ENCODE peak calls at places on chromosomes 6 and 20, in ten cellular contexts. R is GM12878, B is hepatocyte, F is IMR-90, Z is ovary, K is colonic mucosa, V is tibial artery, O is cardiac muscle cell, Y is AG04450, J is lower lobe of right lung. D is an unnamed sample. For H3K27me3, the result is how much of the 10 kb centered on the place peaks cover.

GRCh38 chr6:28215425-28215824 is 9.7 kb upstream of the ZSCAN9 start:
- DNase-seq in R (no peak), B (no peak), F (peak), Z (no peak), K (peak), V (no peak), O (peak), Y (no peak), J (no peak), D (no peak)

GRCh38 chr6:137161975-137162374 is 11.5 kb downstream of the IL22RA2 start:
- DNase-seq in R (no peak), B (no peak), F (no peak), Z (no peak), K (no peak), V (no peak), O (peak), Y (no peak), J (no peak), D (no peak)

GRCh38 chr6:148169701-148170100 is 172.9 kb upstream of the SASH1 start:
- DNase-seq in R (no peak), B (no peak), F (no peak), Z (no peak), K (no peak), V (no peak), O (no peak), Y (no peak), J (no peak), D (no peak)

GRCh38 chr6:81999270-81999669 is 246.8 kb upstream of the TENT5A start:
- DNase-seq in R (no peak), B (no peak), F (no peak), Z (no peak), K (no peak), V (no peak), O (no peak), Y (no peak), J (no peak), D (no peak)

GRCh38 chr6:320351-321157 is 28.3 kb downstream of the DUSP22 start:
- DNase-seq in R (no peak), B (no peak), F (no peak), Z (no peak), K (no peak), V (no peak), O (no peak), Y (no peak), J (no peak), D (peak)

GRCh38 chr6:127206531-127207065 is 60.1 kb upstream of the RNF146 start:
- DNase-seq in R (no peak), B (no peak), F (peak), Z (no peak), K (no peak), V (no peak), O (no peak), Y (no peak), J (no peak), D (no peak)

GRCh38 chr6:164034602-164035140 is 620.2 kb downstream of the QKI start:
- DNase-seq in R (no peak), B (no peak), F (no peak), Z (no peak), K (no peak), V (no peak), O (no peak), Y (no peak), J (no peak), D (no peak)

GRCh38 chr6:16519265-16520242 is 241.7 kb downstream of the ATXN1 start:
- DNase-seq in R (no peak), B (no peak), F (no peak), Z (no peak), K (no peak), V (no peak), O (peak), Y (no peak), J (no peak), D (no peak)

GRCh38 chr20:10671221-10671849 is 2.5 kb downstream of the JAG1 start:
- DNase-seq in R (peak), B (peak), F (peak), Z (peak), K (peak), V (peak), O (peak), Y (peak), J (peak), D (peak)

GRCh38 chr6:43274916-43275597 is 23.0 kb upstream of the SLC22A7 start:
- DNase-seq in R (no peak), B (peak), F (no peak), Z (peak), K (peak), V (no peak), O (no peak), Y (no peak), J (no peak), D (no peak)

GRCh38 chr6:13953061-13953705 is 28.4 kb downstream of the RNF182 start:
- DNase-seq in R (no peak), B (no peak), F (peak), Z (no peak), K (no peak), V (no peak), O (no peak), Y (peak), J (no peak), D (no peak)

GRCh38 chr20:37406010-37406998 is 60.4 kb downstream of the SRC start:
- DNase-seq in R (no peak), B (peak), F (peak), Z (peak), K (no peak), V (no peak), O (peak), Y (no peak), J (no peak), D (no peak)
- H3K27ac ChIP-seq in R (no peak), B (no peak), F (no peak), Z (no peak), K (no peak), V (no peak), O (no peak), Y (no peak), J (no peak), D (no peak)

GRCh38 chr6:122717350-122717749 is 62.2 kb upstream of the FABP7 start:
- DNase-seq in R (no peak), B (no peak), F (peak), Z (no peak), K (no peak), V (no peak), O (no peak), Y (no peak), J (no peak), D (no peak)
- H3K4me3 ChIP-seq in R (no peak), B (no peak), F (no peak), Z (no peak), K (no peak), V (no peak), O (no peak), Y (no peak), J (no peak), D (no peak)

GRCh38 chr20:9515211-9515580 is 806 bp downstream of the LAMP5 start:
- DNase-seq in R (no peak), B (no peak), F (no peak), Z (no peak), K (no peak), V (no peak), O (no peak), Y (no peak), J (no peak), D (no peak)
- H3K27me3 ChIP-seq in R (under half), B (half or more), F (half or more), Z (under half), K (half or more), V (under half), O (half or more), Y (half or more), J (half or more), D (under half)

DNA sequence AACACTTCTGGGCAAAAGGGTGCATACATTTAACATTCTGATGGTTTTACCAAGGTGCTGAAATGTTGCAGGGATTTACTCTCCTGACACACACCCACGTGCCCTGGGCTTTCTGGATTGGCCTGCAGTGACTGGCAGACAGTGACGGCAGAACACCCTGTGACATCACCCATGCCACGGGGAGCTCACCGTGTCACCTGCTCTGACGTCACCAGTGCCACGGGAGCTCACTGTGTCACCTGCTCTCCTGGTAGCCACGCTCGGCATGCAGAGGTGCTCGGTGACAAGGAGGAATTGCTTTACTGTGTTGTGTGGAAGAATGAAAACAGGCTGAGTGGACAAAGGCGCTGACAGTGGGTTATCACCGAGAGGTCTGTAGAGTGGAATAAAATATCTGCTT is 99.3 kb downstream of the RAMACL start:
- DNase-seq in R (no peak), B (no peak), F (no peak), Z (no peak), K (no peak), V (no peak), O (no peak), Y (no peak), J (no peak), D (no peak)
- H3K27ac ChIP-seq in R (no peak), B (no peak), F (no peak), Z (no peak), K (no peak), V (no peak), O (no peak), Y (no peak), J (peak), D (no peak)

DNA sequence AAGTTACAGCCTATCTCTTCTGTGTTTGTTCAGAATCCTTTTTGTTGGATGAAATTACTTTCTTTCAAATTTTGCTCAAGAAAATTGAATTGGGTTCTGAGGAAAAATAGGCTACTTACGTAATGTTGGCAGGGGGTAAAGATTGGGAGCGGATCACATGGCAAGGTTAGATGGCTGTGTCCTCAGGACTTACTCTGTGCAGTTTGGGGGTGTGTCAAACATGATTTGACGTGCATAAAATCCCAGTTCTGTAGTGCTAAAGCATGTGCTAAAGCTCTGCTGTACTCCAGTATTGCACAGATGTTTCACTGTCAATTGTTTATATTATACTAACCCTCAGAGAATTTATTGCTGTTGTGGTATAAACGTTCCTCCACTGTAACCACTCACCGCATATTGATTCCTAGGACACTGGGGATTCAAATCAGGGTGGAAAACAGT is 2.6 kb downstream of the NT5E start:
- DNase-seq in R (no peak), B (no peak), F (peak), Z (no peak), K (no peak), V (no peak), O (peak), Y (peak), J (no peak), D (no peak)
- H3K4me3 ChIP-seq in R (peak), B (no peak), F (peak), Z (no peak), K (no peak), V (peak), O (no peak), Y (peak), J (no peak), D (no peak)

DNA sequence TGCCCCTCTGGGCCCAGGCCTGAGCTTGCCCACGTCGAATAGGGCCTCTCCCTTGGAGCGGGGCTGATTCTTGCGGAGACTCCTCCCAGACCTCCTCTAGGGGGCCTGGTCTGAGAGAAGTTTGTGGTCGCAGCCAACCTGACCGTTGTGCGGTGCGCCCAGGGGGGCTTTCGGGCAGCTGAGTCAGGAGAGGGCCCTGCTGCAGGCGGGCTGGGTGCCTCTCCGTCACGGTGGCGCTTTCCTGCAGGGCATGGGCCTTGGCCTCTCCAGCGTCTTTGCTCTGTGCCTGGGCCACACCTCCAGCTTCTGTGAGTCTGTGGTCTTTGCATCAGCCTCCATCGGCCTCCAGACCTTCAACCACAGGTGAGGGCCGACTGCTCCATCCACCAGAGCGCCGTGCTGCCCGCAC is 12.9 kb downstream of the SLC17A9 start:
- DNase-seq in R (no peak), B (no peak), F (no peak), Z (no peak), K (no peak), V (no peak), O (no peak), Y (no peak), J (no peak), D (no peak)
- H3K27me3 ChIP-seq in R (under half), B (under half), F (under half), Z (under half), K (under half), V (under half), O (under half), Y (under half), J (under half), D (under half)

DNA sequence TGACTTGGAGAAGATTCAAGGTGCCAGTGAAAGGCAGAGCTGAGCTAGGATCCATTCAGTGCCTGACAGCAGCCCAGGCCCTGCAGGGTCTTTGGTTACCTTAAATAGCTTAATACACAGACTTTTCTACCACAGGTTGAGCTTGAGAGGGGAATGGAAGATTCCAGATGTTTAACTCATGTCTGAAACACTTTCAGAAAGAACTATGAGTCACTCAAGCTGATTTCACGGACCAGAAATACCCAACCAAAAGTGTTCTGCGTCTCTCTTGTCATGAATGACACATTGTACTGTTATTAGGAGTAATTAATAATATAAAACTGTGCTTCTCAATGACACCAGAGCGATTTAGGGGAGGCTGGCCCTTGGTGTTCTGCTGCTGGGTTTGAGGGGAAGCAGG is 6.4 kb upstream of the PMEPA1 start:
- DNase-seq in R (no peak), B (no peak), F (peak), Z (no peak), K (no peak), V (no peak), O (peak), Y (no peak), J (no peak), D (no peak)
- H3K27ac ChIP-seq in R (no peak), B (no peak), F (no peak), Z (no peak), K (no peak), V (peak), O (no peak), Y (no peak), J (no peak), D (peak)

GRCh38 chr6:150369408-150369807 is 596 bp downstream of the IYD start:
- DNase-seq in R (no peak), B (no peak), F (no peak), Z (no peak), K (no peak), V (no peak), O (no peak), Y (no peak), J (no peak), D (no peak)

GRCh38 chr6:150370112-150370511 is 1.3 kb downstream of the IYD start:
- DNase-seq in R (no peak), B (no peak), F (no peak), Z (no peak), K (no peak), V (no peak), O (no peak), Y (no peak), J (no peak), D (no peak)

GRCh38 chr6:150372051-150372450 is 3.2 kb downstream of the IYD start:
- DNase-seq in R (no peak), B (no peak), F (no peak), Z (no peak), K (no peak), V (no peak), O (no peak), Y (no peak), J (no peak), D (no peak)

GRCh38 chr6:150371356-150371755 is 2.5 kb downstream of the IYD start:
- DNase-seq in R (no peak), B (no peak), F (no peak), Z (no peak), K (no peak), V (no peak), O (no peak), Y (no peak), J (no peak), D (no peak)

DNA sequence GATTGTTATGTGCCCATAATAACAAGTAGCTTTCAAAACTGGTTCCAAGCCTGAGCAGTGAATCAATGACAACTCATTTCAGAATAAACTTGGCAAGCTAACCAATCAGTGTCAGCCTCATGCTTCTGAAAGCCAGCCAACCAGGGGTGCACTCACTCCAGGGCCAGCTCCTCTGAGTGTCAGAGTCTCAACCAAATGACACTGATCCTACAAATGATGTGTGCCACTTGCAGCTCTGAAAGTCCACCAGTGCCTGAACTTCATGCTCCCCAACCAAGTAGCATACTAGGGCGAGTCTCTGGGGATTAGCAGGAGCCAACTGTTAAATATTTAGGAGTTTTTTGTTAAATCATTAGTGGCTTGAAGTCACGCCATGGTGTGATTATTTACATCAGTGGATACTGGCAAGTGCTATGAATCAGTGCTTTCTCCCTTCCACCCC is 4.5 kb downstream of the IYD start:
- DNase-seq in R (no peak), B (no peak), F (no peak), Z (no peak), K (no peak), V (peak), O (peak), Y (no peak), J (no peak), D (no peak)
- H3K4me3 ChIP-seq in R (no peak), B (no peak), F (no peak), Z (no peak), K (no peak), V (no peak), O (no peak), Y (no peak), J (no peak), D (no peak)

DNA sequence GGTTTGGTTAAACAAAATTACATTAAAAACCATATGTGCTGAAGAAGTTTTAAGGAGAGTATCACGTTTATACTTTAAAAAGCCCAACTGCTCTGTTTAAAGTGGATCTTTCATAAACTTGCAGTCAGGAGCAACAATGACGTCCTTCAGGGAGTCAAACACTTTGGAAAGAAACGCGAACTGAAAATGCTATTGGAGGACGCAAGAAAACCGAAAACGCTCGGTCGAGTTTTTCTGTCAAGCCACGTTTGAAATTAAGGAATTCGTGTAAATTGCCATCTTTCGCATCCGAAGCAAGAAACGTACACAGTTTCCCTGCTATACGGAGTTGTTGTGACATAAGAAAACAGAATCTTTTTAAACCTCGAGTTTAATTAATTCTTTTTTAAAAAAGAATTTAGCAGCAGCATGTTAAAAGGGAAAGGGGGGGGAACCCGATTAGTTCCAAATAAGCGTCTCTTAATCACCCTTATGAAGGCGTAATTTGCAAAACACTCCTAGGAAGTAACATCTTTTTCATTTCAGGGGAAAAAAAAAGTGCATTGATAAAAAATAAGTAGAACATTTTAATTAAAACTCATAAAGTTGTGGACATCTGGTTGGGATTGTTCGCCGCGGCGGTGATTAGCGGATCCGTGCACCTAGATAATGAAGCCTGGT is 295.3 kb downstream of the TFAP2C start:
- DNase-seq in R (no peak), B (no peak), F (no peak), Z (no peak), K (no peak), V (no peak), O (no peak), Y (no peak), J (no peak), D (no peak)
- H3K27me3 ChIP-seq in R (under half), B (half or more), F (under half), Z (under half), K (under half), V (under half), O (half or more), Y (under half), J (half or more), D (under half)